ENCODE peak calls at places on chromosome 7, in eight cellular contexts. K is A549, B is WTC11, O is K562, E is H1, R is IMR-90, C is HepG2, A is SK-N-SH. G is an unnamed sample.

GRCh38 chr7:7577888-7578287 is 11.2 kb downstream of the MIOS start:
- DNase-seq in O (no peak), C (no peak), A (no peak), R (no peak), E (no peak), B (no peak), K (no peak), G (no peak)

GRCh38 chr7:103772171-103772570 is 217.3 kb downstream of the RELN start:
- DNase-seq in C (no peak), R (no peak), O (no peak), B (no peak), E (no peak), K (no peak), A (no peak), G (no peak)

GRCh38 chr7:92785923-92786322 is 50.5 kb downstream of the CDK6 start:
- DNase-seq in R (peak; percentile 71), E (no peak), O (no peak), C (no peak), B (no peak), K (no peak), A (no peak), G (no peak)

GRCh38 chr7:47762746-47763062 is 180.8 kb upstream of the TNS3 start:
- DNase-seq in B (no peak), K (no peak), E (no peak), A (no peak), O (no peak), C (no peak), R (no peak), G (no peak)

GRCh38 chr7:7236041-7236440 is 53.7 kb downstream of the C1GALT1 start:
- DNase-seq in E (no peak), B (no peak), R (no peak), C (no peak), O (no peak), K (no peak), A (no peak), G (no peak)

GRCh38 chr7:120865191-120865976 is 7.4 kb upstream of the TSPAN12 start:
- DNase-seq in E (no peak), A (no peak), K (no peak), O (no peak), C (no peak), R (no peak), B (no peak), G (no peak)

GRCh38 chr7:149790146-149790548 is 16.8 kb upstream of the ZNF467 start:
- DNase-seq in R (no peak), A (peak; percentile 92), C (no peak), O (peak; percentile 88), B (peak; percentile 78), E (no peak), K (no peak), G (no peak)

GRCh38 chr7:159218216-159219006 is 73.7 kb upstream of the VIPR2 start:
- DNase-seq in E (no peak), K (no peak), O (no peak), A (no peak), B (no peak), C (no peak), R (no peak), G (no peak)

GRCh38 chr7:76291346-76292205 is 10.9 kb upstream of the HSPB1 start:
- DNase-seq in K (peak; percentile 91), R (peak; percentile 99), B (peak; percentile 93), C (peak; percentile 88), O (peak; percentile 90), A (peak; percentile 92), E (peak; percentile 91), G (peak; percentile 77)

GRCh38 chr7:149306854-149307253 is 44.9 kb downstream of the ZNF783 start:
- DNase-seq in A (no peak), B (no peak), C (no peak), O (no peak), R (no peak), K (no peak), E (no peak), G (no peak)

GRCh38 chr7:33624172-33624571 is 281.2 kb upstream of the BMPER start:
- DNase-seq in E (no peak), C (no peak), O (no peak), A (no peak), B (no peak), K (no peak), R (no peak), G (no peak)

GRCh38 chr7:145729701-145730100 is 386.9 kb upstream of the CNTNAP2 start:
- DNase-seq in R (no peak), C (no peak), B (no peak), A (no peak), O (no peak), E (no peak), K (no peak), G (no peak)

GRCh38 chr7:102872460-102872859 is 40.3 kb upstream of the LRRC17 start:
- DNase-seq in C (no peak), O (no peak), A (no peak), B (no peak), R (peak; percentile 98), K (peak; percentile 30), E (no peak), G (no peak)

GRCh38 chr7:151451626-151452025 is 11.7 kb upstream of the CRYGN start:
- DNase-seq in B (no peak), K (no peak), R (no peak), A (no peak), E (no peak), O (no peak), C (no peak), G (no peak)

GRCh38 chr7:121126801-121127534 is 138.5 kb downstream of the CPED1 start:
- DNase-seq in K (no peak), A (peak; percentile 4), E (no peak), R (peak; percentile 27), C (no peak), B (no peak), O (no peak), G (no peak)

GRCh38 chr7:112383671-112384417 is 66.4 kb upstream of the IFRD1 start:
- DNase-seq in K (no peak), R (no peak), E (no peak), B (no peak), C (no peak), A (no peak), O (no peak), G (no peak)
- TF ChIP-seq USF2 in K (no peak), R (no peak), E (no peak), B (no peak), C (no peak), A (no peak), O (no peak), G (no peak)

DNA sequence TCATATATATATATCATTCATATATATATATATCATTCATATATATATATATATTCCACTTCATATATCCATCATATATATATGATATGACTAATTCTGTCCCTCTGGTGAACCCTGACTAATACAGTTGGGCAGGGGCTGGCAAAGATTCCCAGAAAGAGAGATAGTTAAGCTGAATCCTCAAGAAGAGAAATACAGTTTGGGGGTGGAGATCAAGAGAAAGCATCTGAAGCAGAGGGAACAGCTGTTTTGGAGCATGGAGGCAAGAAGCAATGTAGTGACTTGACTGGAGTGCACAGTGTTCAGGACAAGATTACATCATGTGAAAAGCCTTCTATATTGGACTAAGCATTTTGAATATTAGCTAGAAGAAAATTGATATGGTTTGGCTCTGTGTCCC is 540.7 kb downstream of the MAGI2 start:
- DNase-seq in C (no peak), E (no peak), R (peak; percentile 54), A (no peak), B (no peak), K (no peak), O (no peak), G (no peak)
- TF ChIP-seq USF2 in C (no peak), E (no peak), R (no peak), A (no peak), B (no peak), K (no peak), O (no peak), G (no peak)

GRCh38 chr7:157436076-157436475 is 99.3 kb downstream of the DNAJB6 start:
- DNase-seq in A (no peak), R (no peak), O (no peak), B (no peak), C (no peak), E (no peak), K (no peak), G (no peak)
- TF ChIP-seq USF2 in A (no peak), R (no peak), O (no peak), B (no peak), C (no peak), E (no peak), K (no peak), G (no peak)

GRCh38 chr7:134844200-134844599 is 64.8 kb downstream of the CALD1 start:
- DNase-seq in K (no peak), A (no peak), E (no peak), R (no peak), B (no peak), C (peak; percentile 12), O (no peak), G (no peak)
- TF ChIP-seq USF2 in K (no peak), A (no peak), E (no peak), R (no peak), B (no peak), C (no peak), O (no peak), G (no peak)

GRCh38 chr7:43785425-43785824 is 26.9 kb downstream of the BLVRA start:
- DNase-seq in R (peak; percentile 92), B (no peak), A (no peak), C (no peak), E (no peak), O (no peak), K (no peak), G (no peak)
- TF ChIP-seq USF2 in R (no peak), B (no peak), A (no peak), C (no peak), E (no peak), O (no peak), K (no peak), G (no peak)